ENCODE peak calls at places on chromosomes 12 and 14, in nine cellular contexts. E is Caco-2, A is left ventricle myocardium inferior, G is fibroblast of lung, H is kidney epithelial cell, W is AG10803, Q is A549, F is cardiac fibroblast, P is HFF-Myc. J is an unnamed sample.

GRCh38 chr12:107359382-107359781 is 266.0 kb upstream of the CRY1 start:
- DNase-seq in E (no peak), A (no peak), G (peak), H (peak), W (peak), Q (peak), F (peak), P (no peak), J (no peak)

GRCh38 chr12:50677858-50678257 is 86.0 kb upstream of the ATF1 start:
- DNase-seq in E (no peak), A (no peak), G (peak), H (no peak), W (peak), Q (no peak), F (peak), P (peak), J (peak)

GRCh38 chr12:89504560-89505346 is 19.8 kb downstream of the GALNT4 start:
- DNase-seq in E (no peak), A (no peak), G (peak), H (no peak), W (no peak), Q (no peak), F (peak), P (no peak), J (no peak)

GRCh38 chr14:63212776-63213500 is 8.7 kb downstream of the RHOJ start:
- DNase-seq in E (no peak), A (no peak), G (no peak), H (no peak), W (no peak), Q (no peak), F (no peak), P (no peak), J (no peak)

GRCh38 chr12:96516472-96517417 is 27.4 kb downstream of the CFAP54 start:
- DNase-seq in E (peak), A (peak), G (peak), H (no peak), W (peak), Q (peak), F (peak), P (peak), J (peak)

GRCh38 chr12:78914859-78915331 is 50.3 kb downstream of the SYT1 start:
- DNase-seq in E (peak), A (no peak), G (peak), H (peak), W (no peak), Q (no peak), F (no peak), P (no peak), J (no peak)

GRCh38 chr12:19912996-19913395 is 455.3 kb upstream of the PDE3A start:
- DNase-seq in E (peak), A (no peak), G (no peak), H (no peak), W (no peak), Q (no peak), F (no peak), P (no peak), J (no peak)

GRCh38 chr12:4268549-4269181 is 4.9 kb upstream of the CCND2 start:
- DNase-seq in E (no peak), A (no peak), G (no peak), H (no peak), W (no peak), Q (no peak), F (peak), P (no peak), J (no peak)

GRCh38 chr12:115598827-115599226 is 678.7 kb downstream of the MED13L start:
- DNase-seq in E (no peak), A (no peak), G (peak), H (no peak), W (peak), Q (no peak), F (no peak), P (no peak), J (no peak)

GRCh38 chr12:91722072-91722471 is 423.6 kb downstream of the BTG1 start:
- DNase-seq in E (no peak), A (no peak), G (peak), H (peak), W (no peak), Q (no peak), F (peak), P (no peak), J (no peak)

GRCh38 chr14:99871771-99872170 is 78.6 kb downstream of the EML1 start:
- DNase-seq in E (no peak), A (no peak), G (no peak), H (no peak), W (no peak), Q (no peak), F (no peak), P (no peak), J (no peak)

GRCh38 chr12:76422154-76422877 is 74.1 kb upstream of the BBS10 start:
- DNase-seq in E (no peak), A (no peak), G (peak), H (no peak), W (no peak), Q (no peak), F (no peak), P (no peak), J (no peak)

GRCh38 chr14:94173471-94173884 is 644 bp upstream of the PPP4R4 start:
- DNase-seq in E (no peak), A (no peak), G (no peak), H (peak), W (no peak), Q (no peak), F (no peak), P (no peak), J (no peak)
- H3K4me3 ChIP-seq in E (peak), A (peak), G (peak), H (peak), W (peak), Q (peak), F (peak), P (peak), J (peak)

DNA sequence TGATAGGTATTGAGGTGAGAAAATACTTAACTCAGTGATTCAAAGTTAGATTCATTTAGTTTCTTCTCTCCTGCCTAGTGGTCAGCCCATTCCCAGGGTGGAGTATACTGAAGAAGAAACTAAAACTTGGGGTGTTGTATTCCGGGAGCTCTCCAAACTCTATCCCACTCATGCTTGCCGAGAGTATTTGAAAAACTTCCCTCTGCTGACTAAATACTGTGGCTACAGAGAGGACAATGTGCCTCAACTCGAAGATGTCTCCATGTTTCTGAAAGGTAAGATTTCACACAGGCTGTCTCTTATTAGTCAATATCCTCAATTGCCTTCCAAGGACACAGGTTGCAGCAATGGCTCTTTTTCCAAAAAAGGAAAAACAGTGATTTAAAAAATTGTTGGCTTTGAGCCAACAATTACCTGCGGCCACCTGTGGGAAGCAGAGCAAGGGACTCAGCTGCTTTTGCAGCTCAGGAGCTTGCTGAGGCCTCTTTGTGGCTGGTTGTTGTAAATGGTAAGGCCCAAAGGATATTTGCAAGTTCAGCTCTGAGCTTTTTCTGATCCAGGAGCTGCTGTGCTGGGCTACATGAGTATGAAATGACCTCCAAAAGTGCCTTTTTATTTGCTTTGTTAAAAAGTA is 33.9 kb downstream of the TPH2 start:
- DNase-seq in E (no peak), A (no peak), G (no peak), H (no peak), W (no peak), Q (no peak), F (no peak), P (no peak), J (no peak)
- TF ChIP-seq CTCF in E (no peak), A (no peak), G (no peak), H (no peak), W (no peak), Q (no peak), F (no peak), P (no peak), J (no peak)

GRCh38 chr12:128644664-128645296 is 179.0 kb downstream of the SLC15A4 start:
- DNase-seq in E (peak), A (no peak), G (no peak), H (no peak), W (no peak), Q (peak), F (no peak), P (no peak), J (no peak)
- H3K4me3 ChIP-seq in E (no peak), A (no peak), G (no peak), H (no peak), W (no peak), Q (no peak), F (no peak), P (no peak), J (no peak)

GRCh38 chr14:92687681-92688433 is 60.6 kb downstream of the LGMN start:
- DNase-seq in E (no peak), A (no peak), G (peak), H (no peak), W (no peak), Q (no peak), F (peak), P (no peak), J (no peak)
- TF ChIP-seq CTCF in E (no peak), A (no peak), G (no peak), H (no peak), W (no peak), Q (no peak), F (no peak), P (no peak), J (no peak)

DNA sequence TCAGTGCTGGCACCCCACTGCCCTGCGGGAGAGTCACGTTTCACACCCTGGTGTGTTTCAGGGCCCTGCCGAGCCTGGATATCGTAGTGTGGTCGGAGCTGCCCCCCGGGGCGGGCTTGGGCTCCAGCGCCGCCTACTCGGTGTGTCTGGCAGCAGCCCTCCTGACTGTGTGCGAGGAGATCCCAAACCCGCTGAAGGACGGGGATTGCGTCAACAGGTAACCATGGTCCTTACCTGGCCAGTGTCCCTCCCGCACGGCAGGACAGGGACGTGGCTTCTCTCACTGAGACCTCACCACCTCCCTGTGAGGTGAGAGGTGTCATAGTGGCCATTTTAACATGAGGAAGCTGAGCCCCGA is 7.7 kb downstream of the MVK start:
- DNase-seq in E (no peak), A (no peak), G (no peak), H (no peak), W (no peak), Q (no peak), F (no peak), P (no peak), J (no peak)
- H3K4me3 ChIP-seq in E (no peak), A (no peak), G (no peak), H (no peak), W (no peak), Q (no peak), F (no peak), P (no peak), J (no peak)

GRCh38 chr14:102586420-102587119 is 5.9 kb upstream of the RCOR1 start:
- DNase-seq in E (no peak), A (no peak), G (no peak), H (no peak), W (peak), Q (no peak), F (no peak), P (peak), J (no peak)
- TF ChIP-seq CTCF in E (no peak), A (no peak), G (no peak), H (no peak), W (peak), Q (no peak), F (no peak), P (peak), J (no peak)

GRCh38 chr12:6853626-6854025 is 1.7 kb downstream of the USP5 start:
- DNase-seq in E (no peak), A (no peak), G (no peak), H (no peak), W (no peak), Q (no peak), F (no peak), P (no peak), J (no peak)
- H3K4me3 ChIP-seq in E (peak), A (no peak), G (peak), H (no peak), W (peak), Q (peak), F (peak), P (peak), J (peak)

GRCh38 chr12:122303068-122303467 is 36.8 kb upstream of the VPS33A start:
- DNase-seq in E (no peak), A (no peak), G (no peak), H (no peak), W (no peak), Q (no peak), F (no peak), P (no peak), J (no peak)

GRCh38 chr12:122309564-122310121 is 43.3 kb upstream of the VPS33A start:
- DNase-seq in E (no peak), A (no peak), G (no peak), H (no peak), W (no peak), Q (no peak), F (no peak), P (no peak), J (no peak)

GRCh38 chr12:122304924-122305323 is 38.6 kb upstream of the VPS33A start:
- DNase-seq in E (no peak), A (no peak), G (no peak), H (no peak), W (no peak), Q (no peak), F (no peak), P (no peak), J (no peak)

GRCh38 chr12:122308811-122309210 is 42.5 kb upstream of the VPS33A start:
- DNase-seq in E (no peak), A (no peak), G (peak), H (no peak), W (peak), Q (no peak), F (peak), P (no peak), J (no peak)

GRCh38 chr12:122306407-122306806 is 40.1 kb upstream of the VPS33A start:
- DNase-seq in E (peak), A (no peak), G (no peak), H (no peak), W (no peak), Q (peak), F (no peak), P (no peak), J (no peak)
- TF ChIP-seq CTCF in E (peak), A (no peak), G (no peak), H (no peak), W (no peak), Q (no peak), F (no peak), P (no peak), J (no peak)

J was measured in astrocyte of the cerebellum.